ENCODE peak calls at places on chromosomes 5 and 9, in ten cellular contexts. B is tibial artery; S is activated CD4-positive, alpha-beta memory T cell treated with anti-CD3 and anti-CD28 coated beads, Interleukin-2, amount 10 ng/mL, durations not matched to agents 7 days and 5 days; D is EL; I is AG04449; T is NB4; Q is stimulated activated CD8-positive, alpha-beta memory T cell treated with anti-CD3 and anti-CD28 coated beads, Interleukin-12 subunit alpha, Interleukin-12 subunit beta, amount 100 ng/mL, for 4 hours; Z is A172; A is stimulated activated CD4-positive, alpha-beta T cell treated with anti-CD3 and anti-CD28 coated beads, TNF-alpha, amount 100 ng/mL, for 48 hours; G is kidney glomerular epithelial cell. K is an unnamed sample.
A peak's percentile ranks its signal among the peaks of the same experiment; 100 is the strongest.

GRCh38 chr9:78856144-78856543 is 559.2 kb downstream of the PSAT1 start:
- DNase-seq in B (no peak), S (no peak), D (no peak), I (no peak), T (no peak), Q (no peak), Z (peak; percentile 94), A (no peak), G (no peak), K (no peak)

GRCh38 chr9:93065321-93065720 is 6.8 kb downstream of the SUSD3 start:
- DNase-seq in B (peak; percentile 45), S (no peak), D (no peak), I (no peak), T (peak; percentile 91), Q (no peak), Z (no peak), A (no peak), G (no peak), K (no peak)

GRCh38 chr5:41636605-41637004 is 126.2 kb upstream of the PLCXD3 start:
- DNase-seq in B (no peak), S (no peak), D (peak; percentile 13), I (no peak), T (peak; percentile 28), Q (no peak), Z (peak; percentile 45), A (no peak), G (no peak), K (peak; percentile 23)

GRCh38 chr9:37424204-37424685 is 1.7 kb downstream of the GRHPR start:
- DNase-seq in B (no peak), S (no peak), D (no peak), I (no peak), T (no peak), Q (no peak), Z (no peak), A (no peak), G (no peak), K (no peak)

GRCh38 chr5:53114988-53115387 is 5.4 kb upstream of the MOCS2 start:
- DNase-seq in B (no peak), S (no peak), D (no peak), I (no peak), T (no peak), Q (no peak), Z (peak; percentile 14), A (no peak), G (peak; percentile 17), K (no peak)

GRCh38 chr5:6837519-6838110 is 124.4 kb downstream of the TENT4A start:
- DNase-seq in B (no peak), S (peak; percentile 57), D (peak; percentile 10), I (no peak), T (peak; percentile 57), Q (no peak), Z (no peak), A (peak; percentile 9), G (no peak), K (peak; percentile 66)

GRCh38 chr5:80206282-80206681 is 49.6 kb downstream of the SERINC5 start:
- DNase-seq in B (no peak), S (no peak), D (peak; percentile 49), I (peak; percentile 57), T (no peak), Q (no peak), Z (no peak), A (no peak), G (no peak), K (no peak)

GRCh38 chr9:136764301-136764891 is at the start of gene LCN15:
- DNase-seq in B (no peak), S (no peak), D (no peak), I (no peak), T (no peak), Q (no peak), Z (no peak), A (no peak), G (no peak), K (no peak)